ENCODE peak calls at places on chromosomes 13 and 19, in eight cellular contexts. One of them, this sample, is unnamed.

GRCh38 chr19:49772850-49773432 is 6.1 kb downstream of the AP2A1 start:
- DNase-seq in left lung: no peak
- DNase-seq in small intestine: peak; percentile 18
- DNase-seq in PC-3: no peak
- DNase-seq in SK-N-SH: no peak
- DNase-seq in aorta: no peak
- DNase-seq in GM23338: no peak
- DNase-seq in effector memory CD4-positive, alpha-beta T cell: no peak
- DNase-seq in this sample: no peak

GRCh38 chr13:110015253-110015652 is 228.9 kb upstream of the IRS2 start:
- DNase-seq in left lung: no peak
- DNase-seq in effector memory CD4-positive, alpha-beta T cell: no peak
- DNase-seq in PC-3: peak; percentile 93
- DNase-seq in GM23338: no peak
- DNase-seq in small intestine: no peak
- DNase-seq in aorta: no peak
- DNase-seq in SK-N-SH: no peak
- DNase-seq in this sample: no peak

GRCh38 chr13:60267498-60268202 is 103.9 kb upstream of the DIAPH3 start:
- DNase-seq in left lung: peak; percentile 33
- DNase-seq in small intestine: peak; percentile 43
- DNase-seq in SK-N-SH: no peak
- DNase-seq in aorta: no peak
- DNase-seq in GM23338: peak; percentile 79
- DNase-seq in PC-3: no peak
- DNase-seq in effector memory CD4-positive, alpha-beta T cell: no peak
- DNase-seq in this sample: no peak

GRCh38 chr13:46804391-46804815 is 7.4 kb upstream of the ESD start:
- DNase-seq in SK-N-SH: no peak
- DNase-seq in GM23338: no peak
- DNase-seq in aorta: no peak
- DNase-seq in PC-3: peak; percentile 91
- DNase-seq in effector memory CD4-positive, alpha-beta T cell: no peak
- DNase-seq in left lung: no peak
- DNase-seq in small intestine: no peak
- DNase-seq in this sample: no peak

GRCh38 chr13:29428310-29428991 is 167.0 kb downstream of the SLC7A1 start:
- DNase-seq in PC-3: no peak
- DNase-seq in left lung: no peak
- DNase-seq in aorta: peak; percentile 53
- DNase-seq in small intestine: peak; percentile 32
- DNase-seq in SK-N-SH: peak; percentile 68
- DNase-seq in effector memory CD4-positive, alpha-beta T cell: no peak
- DNase-seq in GM23338: peak; percentile 87
- DNase-seq in this sample: no peak

GRCh38 chr13:109390391-109390790 is 396.0 kb downstream of the IRS2 start:
- DNase-seq in SK-N-SH: no peak
- DNase-seq in PC-3: no peak
- DNase-seq in aorta: no peak
- DNase-seq in effector memory CD4-positive, alpha-beta T cell: no peak
- DNase-seq in small intestine: no peak
- DNase-seq in GM23338: no peak
- DNase-seq in left lung: no peak
- DNase-seq in this sample: no peak

GRCh38 chr13:59094149-59094548 is 1069.6 kb downstream of the DIAPH3 start:
- DNase-seq in effector memory CD4-positive, alpha-beta T cell: no peak
- DNase-seq in small intestine: no peak
- DNase-seq in left lung: no peak
- DNase-seq in PC-3: peak; percentile 40
- DNase-seq in SK-N-SH: no peak
- DNase-seq in aorta: no peak
- DNase-seq in GM23338: no peak
- DNase-seq in this sample: no peak

GRCh38 chr19:18100710-18101109 is 3.1 kb downstream of the MAST3 start:
- DNase-seq in effector memory CD4-positive, alpha-beta T cell: no peak
- DNase-seq in aorta: no peak
- DNase-seq in SK-N-SH: no peak
- DNase-seq in GM23338: peak; percentile 93
- DNase-seq in left lung: no peak
- DNase-seq in small intestine: peak; percentile 46
- DNase-seq in PC-3: no peak
- DNase-seq in this sample: no peak

GRCh38 chr19:18657590-18658365 is 20.9 kb downstream of the KLHL26 start:
- DNase-seq in PC-3: no peak
- DNase-seq in aorta: peak; percentile 86
- DNase-seq in left lung: peak; percentile 65
- DNase-seq in small intestine: no peak
- DNase-seq in effector memory CD4-positive, alpha-beta T cell: no peak
- DNase-seq in GM23338: peak; percentile 78
- DNase-seq in SK-N-SH: peak; percentile 76
- DNase-seq in this sample: no peak

GRCh38 chr19:31451686-31452325 is 102.6 kb upstream of the TSHZ3 start:
- DNase-seq in SK-N-SH: no peak
- DNase-seq in GM23338: no peak
- DNase-seq in effector memory CD4-positive, alpha-beta T cell: no peak
- DNase-seq in left lung: no peak
- DNase-seq in PC-3: peak; percentile 17
- DNase-seq in small intestine: no peak
- DNase-seq in aorta: no peak
- DNase-seq in this sample: no peak

GRCh38 chr13:51626749-51627148 is 42.5 kb downstream of the WDFY2 start:
- DNase-seq in aorta: no peak
- DNase-seq in SK-N-SH: no peak
- DNase-seq in effector memory CD4-positive, alpha-beta T cell: no peak
- DNase-seq in PC-3: no peak
- DNase-seq in left lung: no peak
- DNase-seq in GM23338: no peak
- DNase-seq in small intestine: no peak
- DNase-seq in this sample: no peak

GRCh38 chr13:73778242-73778864 is 355.9 kb downstream of the KLF12 start:
- DNase-seq in left lung: no peak
- DNase-seq in PC-3: no peak
- DNase-seq in effector memory CD4-positive, alpha-beta T cell: no peak
- DNase-seq in aorta: no peak
- DNase-seq in SK-N-SH: no peak
- DNase-seq in GM23338: no peak
- DNase-seq in small intestine: no peak
- DNase-seq in this sample: no peak

GRCh38 chr19:47492571-47493377 is 8.8 kb upstream of the KPTN start:
- DNase-seq in GM23338: no peak
- DNase-seq in effector memory CD4-positive, alpha-beta T cell: no peak
- DNase-seq in small intestine: no peak
- DNase-seq in aorta: no peak
- DNase-seq in PC-3: no peak
- DNase-seq in left lung: no peak
- DNase-seq in SK-N-SH: no peak
- DNase-seq in this sample: no peak

GRCh38 chr13:26628706-26629105 is 71.2 kb downstream of the WASF3 start:
- DNase-seq in left lung: no peak
- DNase-seq in aorta: no peak
- DNase-seq in PC-3: peak; percentile 3
- DNase-seq in small intestine: peak; percentile 40
- DNase-seq in SK-N-SH: no peak
- DNase-seq in effector memory CD4-positive, alpha-beta T cell: no peak
- DNase-seq in GM23338: peak; percentile 42
- DNase-seq in this sample: no peak

GRCh38 chr13:101346942-101347728 is 69.2 kb downstream of the NALCN start:
- DNase-seq in SK-N-SH: no peak
- DNase-seq in GM23338: no peak
- DNase-seq in aorta: no peak
- DNase-seq in left lung: no peak
- DNase-seq in small intestine: no peak
- DNase-seq in PC-3: no peak
- DNase-seq in effector memory CD4-positive, alpha-beta T cell: no peak
- DNase-seq in this sample: no peak

DNA sequence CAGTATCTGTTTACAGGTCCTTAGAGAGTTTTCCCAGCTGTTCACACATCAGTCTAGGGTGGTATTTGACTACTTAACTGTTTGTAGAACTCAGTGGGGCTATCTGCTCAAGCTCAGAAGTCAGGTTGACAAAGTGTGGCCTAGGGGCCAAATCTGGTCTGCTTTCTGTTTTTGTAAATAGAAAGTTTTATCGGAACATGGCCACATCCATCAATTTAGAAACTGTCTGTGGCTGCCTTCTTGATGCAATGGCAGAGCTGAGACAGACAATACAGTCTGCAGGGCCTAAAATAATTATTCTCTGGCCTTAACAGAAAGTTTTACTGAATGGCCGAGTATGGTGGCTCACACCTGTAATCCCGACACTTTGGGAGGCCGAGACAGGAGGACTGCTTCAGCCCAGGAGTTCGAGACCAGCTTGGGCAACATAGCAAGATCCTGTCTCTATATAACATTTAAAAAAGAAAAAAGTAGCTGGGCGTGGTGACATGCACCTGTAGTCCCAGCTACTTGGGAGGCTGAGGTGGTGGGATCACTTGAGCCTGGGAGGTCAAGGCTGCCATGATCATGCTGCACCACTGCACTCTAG is 2.4 kb downstream of the SMG9 start:
- DNase-seq in SK-N-SH: no peak
- DNase-seq in GM23338: no peak
- DNase-seq in effector memory CD4-positive, alpha-beta T cell: no peak
- DNase-seq in PC-3: no peak
- DNase-seq in left lung: no peak
- DNase-seq in small intestine: no peak
- DNase-seq in aorta: no peak
- DNase-seq in this sample: no peak
- H3K4me3 ChIP-seq in SK-N-SH: no peak overlapping the region
- H3K4me3 ChIP-seq in GM23338: no peak overlapping the region
- H3K4me3 ChIP-seq in effector memory CD4-positive, alpha-beta T cell: no peak overlapping the region
- H3K4me3 ChIP-seq in PC-3: peak overlapping the region; percentile 96
- H3K4me3 ChIP-seq in left lung: no peak overlapping the region
- H3K4me3 ChIP-seq in small intestine: no peak overlapping the region
- H3K4me3 ChIP-seq in aorta: no peak overlapping the region
- H3K4me3 ChIP-seq in this sample: no peak overlapping the region

DNA sequence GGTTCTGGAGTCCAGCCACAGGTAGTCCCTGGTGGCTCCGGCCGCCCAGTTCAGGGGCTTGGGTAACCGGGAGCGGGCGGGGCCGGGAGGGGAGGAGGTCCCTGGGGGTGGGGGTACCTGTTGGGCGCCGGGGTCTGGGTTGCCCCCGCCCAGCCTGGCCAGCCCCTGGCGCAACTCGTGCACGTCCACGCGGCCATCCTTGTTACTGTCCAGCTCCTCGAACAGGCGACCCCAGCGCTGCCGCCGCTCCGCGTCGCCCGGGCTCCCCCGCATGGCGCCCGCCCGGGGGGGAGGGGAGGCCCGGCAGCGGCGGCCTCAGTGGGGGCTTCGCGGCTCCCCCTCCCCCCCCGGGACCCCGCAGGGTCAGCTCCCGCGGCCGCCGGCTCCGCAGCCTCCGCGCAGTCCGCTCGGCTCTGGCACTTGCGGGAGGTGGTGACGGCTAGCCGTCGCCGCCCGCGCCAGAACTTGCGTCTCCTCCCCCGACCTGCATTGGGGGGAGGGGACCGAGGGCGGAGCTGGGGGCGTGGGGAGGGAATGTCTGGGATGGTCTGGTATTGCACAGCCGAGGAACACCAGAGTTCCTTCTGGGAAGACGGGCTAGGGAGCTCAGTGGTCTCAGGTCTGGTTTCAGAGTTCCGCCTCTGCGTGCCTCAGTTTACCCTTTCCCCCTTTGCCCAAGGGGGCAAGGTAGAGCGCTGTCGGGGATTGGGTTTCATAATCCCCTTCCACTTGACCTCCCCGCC is at the start of gene SLC25A23:
- DNase-seq in effector memory CD4-positive, alpha-beta T cell: peak; percentile 32
- DNase-seq in GM23338: peak; percentile 82
- DNase-seq in PC-3: peak; percentile 80
- DNase-seq in small intestine: peak; percentile 78
- DNase-seq in SK-N-SH: peak; percentile 97
- DNase-seq in aorta: peak; percentile 82
- DNase-seq in left lung: peak; percentile 76
- DNase-seq in this sample: no peak
- H3K4me1 ChIP-seq in effector memory CD4-positive, alpha-beta T cell: peaks cover 15% of the 10 kb centered on the region
- H3K4me1 ChIP-seq in GM23338: peaks cover 4% of the 10 kb centered on the region
- H3K4me1 ChIP-seq in PC-3: peaks cover 8% of the 10 kb centered on the region
- H3K4me1 ChIP-seq in small intestine: no peaks in the 10 kb centered on the region
- H3K4me1 ChIP-seq in SK-N-SH: no peaks in the 10 kb centered on the region
- H3K4me1 ChIP-seq in aorta: no peaks in the 10 kb centered on the region
- H3K4me1 ChIP-seq in left lung: no peaks in the 10 kb centered on the region
- H3K4me1 ChIP-seq in this sample: peaks cover 63% of the 10 kb centered on the region

DNA sequence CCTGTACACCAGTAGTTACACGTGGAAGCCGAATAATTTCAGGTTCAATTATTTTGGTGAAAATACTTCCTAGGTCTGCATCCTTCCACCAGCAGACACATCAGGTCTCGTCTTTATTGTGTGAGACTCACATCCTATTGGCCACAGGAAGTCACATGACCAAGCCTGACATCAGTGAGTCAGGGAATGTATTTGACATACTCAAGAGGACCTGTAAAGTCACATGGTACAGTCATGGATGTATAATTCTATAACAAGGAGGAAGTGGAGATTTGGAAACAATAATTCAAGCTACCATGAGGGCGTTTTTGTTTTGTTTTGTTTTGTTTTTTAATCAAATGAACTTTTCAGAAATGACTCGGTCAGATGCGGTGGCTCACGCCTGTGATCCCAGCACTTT is 9.3 kb upstream of the HIF3A start:
- DNase-seq in small intestine: no peak
- DNase-seq in GM23338: no peak
- DNase-seq in left lung: no peak
- DNase-seq in SK-N-SH: no peak
- DNase-seq in PC-3: no peak
- DNase-seq in aorta: no peak
- DNase-seq in effector memory CD4-positive, alpha-beta T cell: no peak
- DNase-seq in this sample: no peak
- H3K27ac ChIP-seq in small intestine: no peak overlapping the region
- H3K27ac ChIP-seq in GM23338: no peak overlapping the region
- H3K27ac ChIP-seq in left lung: no peak overlapping the region
- H3K27ac ChIP-seq in SK-N-SH: no peak overlapping the region
- H3K27ac ChIP-seq in PC-3: no peak overlapping the region
- H3K27ac ChIP-seq in aorta: no peak overlapping the region
- H3K27ac ChIP-seq in effector memory CD4-positive, alpha-beta T cell: no peak overlapping the region
- H3K27ac ChIP-seq in this sample: no peak overlapping the region

DNA sequence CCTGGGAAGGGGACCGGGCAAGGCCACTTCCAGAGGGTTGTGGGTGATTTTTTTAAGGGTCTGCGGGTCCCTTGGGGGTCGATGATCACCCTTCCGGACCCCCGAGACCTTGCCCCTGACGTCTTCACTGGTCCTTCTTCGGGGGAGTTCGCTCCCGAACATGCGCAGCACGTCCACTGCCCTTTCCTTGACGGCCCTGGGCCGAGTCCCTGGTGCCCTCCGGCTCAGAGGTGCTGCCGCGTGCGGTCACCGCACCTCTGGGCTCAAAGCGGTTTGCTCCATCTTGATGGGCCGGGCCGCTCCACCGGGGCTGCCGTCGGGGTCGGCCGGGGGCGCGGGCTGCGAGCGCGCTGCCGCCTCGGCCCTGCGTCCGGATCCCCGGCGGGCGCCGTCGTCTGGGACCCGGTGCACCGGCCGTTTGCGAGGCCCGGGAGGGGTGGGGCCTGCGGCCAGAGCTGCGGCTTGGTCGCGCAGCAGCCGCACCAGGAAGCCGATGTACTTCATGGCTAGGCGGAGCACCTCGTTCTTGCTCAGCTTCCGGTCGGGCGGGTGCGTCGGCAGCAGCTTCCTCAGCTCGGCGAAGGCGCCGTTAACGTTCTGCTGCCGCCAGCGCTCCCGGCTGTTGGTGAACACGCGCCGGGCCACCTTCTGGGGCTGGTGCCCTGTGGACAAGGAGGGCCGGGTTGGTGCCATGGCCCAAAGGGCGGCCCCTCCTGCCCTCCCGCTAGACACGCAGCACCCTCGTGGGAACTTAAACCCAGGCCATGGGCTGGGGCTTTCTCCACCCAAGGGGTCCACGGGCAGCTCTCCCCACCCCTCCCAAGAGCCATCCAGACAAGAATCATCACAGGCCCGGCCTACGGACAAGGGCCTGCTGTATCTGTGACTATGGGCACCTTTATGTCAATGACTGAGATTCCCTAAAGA is 3.3 kb downstream of the LYL1 start:
- DNase-seq in PC-3: no peak
- DNase-seq in GM23338: peak; percentile 87
- DNase-seq in small intestine: peak; percentile 78
- DNase-seq in effector memory CD4-positive, alpha-beta T cell: peak; percentile 71
- DNase-seq in SK-N-SH: no peak
- DNase-seq in left lung: peak; percentile 87
- DNase-seq in aorta: peak; percentile 89
- DNase-seq in this sample: no peak
- H3K4me3 ChIP-seq in PC-3: no peak overlapping the region
- H3K4me3 ChIP-seq in GM23338: peak overlapping the region; percentile 59
- H3K4me3 ChIP-seq in small intestine: peak overlapping the region; percentile 9
- H3K4me3 ChIP-seq in effector memory CD4-positive, alpha-beta T cell: peak overlapping the region; percentile 40
- H3K4me3 ChIP-seq in SK-N-SH: no peak overlapping the region
- H3K4me3 ChIP-seq in left lung: peak overlapping the region; percentile 50
- H3K4me3 ChIP-seq in aorta: no peak overlapping the region
- H3K4me3 ChIP-seq in this sample: peak overlapping the region; percentile 52

This sample was measured in esophagus squamous epithelium.